ENCODE peak calls at places on chromosomes 2 and 18, in nine cellular contexts. J is HT1080, F is HFF-Myc, Q is T-cell, B is HS-27A, T is germinal center, R is head of caudate nucleus, D is osteocyte, Z is testis. K is an unnamed sample.

GRCh38 chr2:148789059-148789458 is 86.0 kb upstream of the KIF5C start:
- DNase-seq in F (no peak), R (no peak), Q (no peak), T (no peak), D (no peak), J (no peak), B (no peak), Z (no peak), K (no peak)

GRCh38 chr2:73035899-73036778 is 35.4 kb downstream of the SFXN5 start:
- DNase-seq in R (peak; percentile 20), Z (no peak), J (peak; percentile 7), Q (no peak), T (no peak), B (no peak), F (no peak), D (no peak), K (no peak)

GRCh38 chr2:150856596-150857281 is 369.3 kb upstream of the RND3 start:
- DNase-seq in R (no peak), Q (no peak), F (no peak), Z (no peak), B (no peak), D (no peak), T (no peak), J (no peak), K (no peak)

GRCh38 chr2:70684846-70685622 is 83.0 kb downstream of the ADD2 start:
- DNase-seq in Q (no peak), J (no peak), R (no peak), D (no peak), Z (no peak), T (no peak), F (no peak), B (no peak), K (no peak)

GRCh38 chr2:229780856-229781773 is 66.8 kb upstream of the DNER start:
- DNase-seq in R (no peak), T (peak; percentile 53), Z (no peak), Q (no peak), J (peak; percentile 59), B (peak; percentile 8), D (no peak), F (peak; percentile 33), K (peak; percentile 33)

GRCh38 chr18:76658627-76659026 is 163.6 kb upstream of the ZNF516 start:
- DNase-seq in J (no peak), T (peak; percentile 45), Z (no peak), Q (no peak), R (no peak), F (no peak), B (no peak), D (no peak), K (no peak)

GRCh38 chr2:45910473-45911060 is 259.1 kb downstream of the PRKCE start:
- DNase-seq in J (no peak), D (no peak), F (no peak), Q (no peak), Z (no peak), B (no peak), R (no peak), T (no peak), K (no peak)

GRCh38 chr2:120670771-120671480 is 64.7 kb upstream of the GLI2 start:
- DNase-seq in Z (no peak), R (no peak), D (no peak), Q (no peak), J (no peak), F (no peak), B (no peak), T (no peak), K (no peak)

GRCh38 chr2:140698736-140699135 is 1432.1 kb downstream of the LRP1B start:
- DNase-seq in F (no peak), T (no peak), Q (no peak), B (no peak), D (no peak), J (no peak), R (no peak), Z (no peak), K (no peak)

GRCh38 chr2:199778655-199779054 is 72.3 kb downstream of the FTCDNL1 start:
- DNase-seq in F (no peak), B (no peak), Z (no peak), Q (no peak), D (no peak), J (no peak), T (no peak), R (no peak), K (no peak)

GRCh38 chr18:31373641-31374040 is 2.9 kb upstream of the DSG4 start:
- DNase-seq in F (no peak), B (no peak), R (no peak), Q (no peak), J (no peak), D (no peak), Z (no peak), T (no peak), K (no peak)

GRCh38 chr2:223865124-223865523 is 27.7 kb upstream of the AP1S3 start:
- DNase-seq in T (no peak), D (no peak), Z (no peak), Q (peak; percentile 11), R (no peak), F (no peak), J (no peak), B (no peak), K (no peak)

GRCh38 chr18:9987931-9988330 is 74.1 kb downstream of the VAPA start:
- DNase-seq in J (no peak), Q (no peak), Z (peak; percentile 44), F (no peak), R (no peak), D (no peak), B (no peak), T (no peak), K (no peak)

GRCh38 chr2:168149431-168149830 is 98.0 kb downstream of the STK39 start:
- DNase-seq in T (no peak), Z (no peak), Q (no peak), R (no peak), F (no peak), B (no peak), J (peak; percentile 32), D (no peak), K (no peak)

GRCh38 chr18:32371384-32371783 is 99.3 kb downstream of the GAREM1 start:
- DNase-seq in D (no peak), Q (no peak), Z (no peak), R (no peak), B (no peak), T (no peak), F (no peak), J (no peak), K (no peak)

GRCh38 chr18:59881728-59882685 is 17.8 kb upstream of the PMAIP1 start:
- DNase-seq in T (no peak), Q (no peak), J (peak; percentile 83), Z (no peak), R (no peak), F (no peak), D (peak; percentile 46), B (no peak), K (no peak)

GRCh38 chr2:45925636-45926350 is 274.3 kb downstream of the PRKCE start:
- DNase-seq in D (no peak), R (no peak), F (no peak), B (no peak), Q (no peak), T (no peak), Z (no peak), J (no peak), K (no peak)

GRCh38 chr2:231297108-231297908 is 98.2 kb upstream of the B3GNT7 start:
- DNase-seq in R (peak; percentile 83), Q (no peak), D (peak; percentile 83), B (no peak), T (peak; percentile 81), Z (peak; percentile 73), J (peak; percentile 58), F (no peak), K (no peak)

GRCh38 chr2:127735537-127736399 is 34.5 kb downstream of the SFT2D3 start:
- DNase-seq in R (no peak), F (no peak), Z (no peak), B (no peak), J (no peak), D (no peak), T (no peak), Q (no peak), K (no peak)

GRCh38 chr2:96065381-96065930 is 30.7 kb upstream of the GPAT2 start:
- DNase-seq in Z (no peak), D (no peak), Q (no peak), T (no peak), F (no peak), J (no peak), B (no peak), R (no peak), K (no peak)

GRCh38 chr2:75475049-75475448 is 85.7 kb downstream of the EVA1A start:
- DNase-seq in Z (no peak), R (no peak), D (no peak), J (no peak), F (no peak), Q (no peak), T (no peak), B (no peak), K (no peak)

GRCh38 chr2:241564596-241565411 is 6.3 kb downstream of the BOK start:
- DNase-seq in J (no peak), F (no peak), D (no peak), Z (no peak), R (no peak), T (no peak), Q (no peak), B (no peak), K (no peak)

GRCh38 chr2:136238552-136239346 is 120.8 kb upstream of the CXCR4 start:
- DNase-seq in J (peak; percentile 88), R (no peak), Q (peak; percentile 27), T (peak; percentile 77), B (peak; percentile 41), Z (no peak), F (peak; percentile 62), D (no peak), K (peak; percentile 86)

GRCh38 chr18:70121842-70122241 is 83.6 kb downstream of the RTTN start:
- DNase-seq in B (no peak), J (no peak), D (no peak), R (no peak), Q (no peak), T (no peak), Z (no peak), F (no peak), K (no peak)

GRCh38 chr2:70643715-70644114 is 90.1 kb upstream of the TGFA start:
- DNase-seq in B (no peak), R (no peak), D (no peak), T (no peak), Z (no peak), J (peak; percentile 63), F (no peak), Q (no peak), K (no peak)

GRCh38 chr2:12982149-12982584 is 265.4 kb downstream of the TRIB2 start:
- DNase-seq in D (no peak), B (no peak), F (peak; percentile 89), R (no peak), J (peak; percentile 40), T (no peak), Q (no peak), Z (no peak), K (peak; percentile 65)

GRCh38 chr18:63773616-63774015 is 1.6 kb upstream of the SERPINB7 start:
- DNase-seq in D (no peak), R (no peak), B (no peak), Q (no peak), Z (no peak), J (no peak), T (no peak), F (no peak), K (no peak)

GRCh38 chr2:54212456-54212855 is 43.6 kb downstream of the TSPYL6 start:
- DNase-seq in J (peak; percentile 92), Q (no peak), F (peak; percentile 87), T (no peak), R (no peak), B (peak; percentile 74), Z (no peak), D (no peak), K (no peak)

GRCh38 chr18:54679318-54680149 is 88.5 kb downstream of the DYNAP start:
- DNase-seq in T (no peak), R (no peak), Z (no peak), Q (no peak), B (peak; percentile 47), J (peak; percentile 86), D (no peak), F (peak; percentile 73), K (peak; percentile 70)

GRCh38 chr2:228657807-228658402 is 476.4 kb upstream of the SPHKAP start:
- DNase-seq in T (no peak), D (no peak), F (no peak), Z (no peak), Q (no peak), J (peak; percentile 54), B (no peak), R (no peak), K (no peak)

GRCh38 chr2:189581354-189582139 is 961 bp upstream of the SLC40A1 start:
- DNase-seq in D (no peak), F (no peak), J (no peak), R (no peak), Z (peak; percentile 38), Q (no peak), T (peak; percentile 2), B (no peak), K (no peak)

K was measured in glomerular endothelial cell.